ENCODE peak calls at places on chromosomes 16 and 17, in ten cellular contexts. W is IMR-90, K is upper lobe of right lung, M is transverse colon, N is tibial nerve, C is iPS DF 6.9, J is upper lobe of left lung, H is OCI-LY7, X is heart right ventricle, B is pancreas. T is an unnamed sample. For H3K4me1, the result is how much of the 10 kb centered on the place peaks cover.

GRCh38 chr17:63774141-63774981 is at the start of gene DDX42:
- DNase-seq in W (peak), K (peak), M (peak), N (peak), C (peak), J (peak), H (peak), X (peak), B (peak), T (peak)

GRCh38 chr16:369275-369865 is 968 bp downstream of the MRPL28 start:
- DNase-seq in W (no peak), K (peak), M (no peak), N (no peak), C (no peak), J (no peak), H (no peak), X (no peak), B (peak), T (no peak)

GRCh38 chr17:37429442-37429841 is 22.8 kb downstream of the TADA2A start:
- DNase-seq in W (peak), K (no peak), M (no peak), N (no peak), C (no peak), J (no peak), H (no peak), X (no peak), B (no peak), T (no peak)

GRCh38 chr16:86101912-86102187 is 202.9 kb downstream of the IRF8 start:
- DNase-seq in W (no peak), K (no peak), M (no peak), N (no peak), C (no peak), J (no peak), H (no peak), X (no peak), B (no peak), T (no peak)

GRCh38 chr16:66898207-66898606 is 17.9 kb downstream of the PDP2 start:
- DNase-seq in W (peak), K (no peak), M (no peak), N (no peak), C (no peak), J (no peak), H (no peak), X (no peak), B (no peak), T (peak)

GRCh38 chr16:89749637-89750036 is 28.3 kb downstream of the ZNF276 start:
- DNase-seq in W (no peak), K (peak), M (peak), N (no peak), C (no peak), J (no peak), H (no peak), X (no peak), B (no peak), T (peak)

GRCh38 chr16:678858-679807 is 1.1 kb upstream of the STUB1 start:
- DNase-seq in W (peak), K (peak), M (peak), N (peak), C (no peak), J (peak), H (peak), X (peak), B (peak), T (peak)

GRCh38 chr17:67531291-67531690 is 154.2 kb downstream of the PITPNC1 start:
- DNase-seq in W (no peak), K (no peak), M (peak), N (no peak), C (no peak), J (no peak), H (no peak), X (no peak), B (peak), T (peak)

GRCh38 chr16:13791095-13791494 is 128.9 kb upstream of the ERCC4 start:
- DNase-seq in W (no peak), K (no peak), M (no peak), N (no peak), C (no peak), J (no peak), H (peak), X (no peak), B (no peak), T (no peak)

GRCh38 chr16:87956169-87956770 is 5.0 kb downstream of the BANP start:
- DNase-seq in W (peak), K (no peak), M (peak), N (no peak), C (no peak), J (no peak), H (peak), X (no peak), B (no peak), T (no peak)

GRCh38 chr16:4517812-4518211 is 20.8 kb downstream of the CDIP1 start:
- DNase-seq in W (peak), K (peak), M (no peak), N (no peak), C (peak), J (no peak), H (peak), X (no peak), B (no peak), T (no peak)

GRCh38 chr16:54928016-54928356 is 2.7 kb upstream of the IRX5 start:
- DNase-seq in W (no peak), K (no peak), M (no peak), N (no peak), C (no peak), J (peak), H (peak), X (no peak), B (no peak), T (no peak)

GRCh38 chr17:76667786-76668453 is 24.4 kb upstream of the ST6GALNAC1 start:
- DNase-seq in W (no peak), K (no peak), M (no peak), N (no peak), C (no peak), J (no peak), H (no peak), X (no peak), B (no peak), T (no peak)

GRCh38 chr17:36942031-36942599 is 4.8 kb downstream of the LHX1 start:
- DNase-seq in W (no peak), K (no peak), M (no peak), N (no peak), C (no peak), J (peak), H (no peak), X (no peak), B (no peak), T (no peak)

GRCh38 chr17:7108981-7109380 is 5.6 kb downstream of the ASGR2 start:
- DNase-seq in W (no peak), K (no peak), M (no peak), N (no peak), C (no peak), J (no peak), H (no peak), X (no peak), B (no peak), T (no peak)

GRCh38 chr16:66935319-66936011 is at the start of gene CES2:
- DNase-seq in W (peak), K (no peak), M (peak), N (no peak), C (no peak), J (peak), H (no peak), X (peak), B (peak), T (peak)

GRCh38 chr17:62178579-62178978 is 113.5 kb upstream of the MED13 start:
- DNase-seq in W (peak), K (no peak), M (no peak), N (no peak), C (no peak), J (no peak), H (no peak), X (no peak), B (no peak), T (no peak)

GRCh38 chr17:45302649-45303173 is 14.1 kb downstream of the MAP3K14 start:
- DNase-seq in W (peak), K (no peak), M (peak), N (no peak), C (no peak), J (no peak), H (peak), X (no peak), B (no peak), T (no peak)

GRCh38 chr17:45279898-45280297 is 18.0 kb upstream of the SPATA32 start:
- DNase-seq in W (no peak), K (no peak), M (no peak), N (no peak), C (no peak), J (no peak), H (no peak), X (no peak), B (no peak), T (peak)

GRCh38 chr16:67421030-67421429 is 4.8 kb upstream of the ZDHHC1 start:
- DNase-seq in W (no peak), K (no peak), M (no peak), N (no peak), C (no peak), J (no peak), H (no peak), X (no peak), B (no peak), T (no peak)

GRCh38 chr16:86117756-86118155 is 218.8 kb downstream of the IRF8 start:
- DNase-seq in W (no peak), K (no peak), M (no peak), N (no peak), C (no peak), J (no peak), H (no peak), X (no peak), B (no peak), T (no peak)

GRCh38 chr17:231966-232807 is 50.7 kb upstream of the DOC2B start:
- DNase-seq in W (no peak), K (peak), M (peak), N (no peak), C (no peak), J (no peak), H (peak), X (no peak), B (no peak), T (peak)

GRCh38 chr17:56172517-56172982 is 19.3 kb downstream of the ANKFN1 start:
- DNase-seq in W (no peak), K (peak), M (no peak), N (no peak), C (no peak), J (no peak), H (no peak), X (no peak), B (no peak), T (no peak)

GRCh38 chr16:55494994-55495421 is 13.9 kb upstream of the LPCAT2 start:
- DNase-seq in W (peak), K (no peak), M (peak), N (no peak), C (no peak), J (no peak), H (no peak), X (no peak), B (no peak), T (no peak)

GRCh38 chr17:8016632-8017424 is 14.4 kb downstream of the GUCY2D start:
- DNase-seq in W (no peak), K (peak), M (peak), N (no peak), C (peak), J (peak), H (peak), X (no peak), B (peak), T (peak)

GRCh38 chr17:60229189-60229802 is 79.5 kb downstream of the CA4 start:
- DNase-seq in W (peak), K (no peak), M (no peak), N (no peak), C (no peak), J (no peak), H (peak), X (no peak), B (no peak), T (no peak)

GRCh38 chr17:55783684-55784245 is 32.9 kb downstream of the PCTP start:
- DNase-seq in W (no peak), K (peak), M (peak), N (peak), C (no peak), J (peak), H (no peak), X (peak), B (no peak), T (peak)

GRCh38 chr17:49548051-49548505 is 27.6 kb upstream of the NXPH3 start:
- DNase-seq in W (no peak), K (no peak), M (no peak), N (no peak), C (no peak), J (no peak), H (no peak), X (peak), B (no peak), T (no peak)

GRCh38 chr17:49433000-49433694 is 18.5 kb upstream of the PHB1 start:
- DNase-seq in W (no peak), K (no peak), M (no peak), N (no peak), C (no peak), J (no peak), H (no peak), X (no peak), B (no peak), T (no peak)

GRCh38 chr17:20986767-20987510 is 55.9 kb downstream of the USP22 start:
- DNase-seq in W (no peak), K (peak), M (no peak), N (no peak), C (no peak), J (no peak), H (no peak), X (no peak), B (no peak), T (no peak)

GRCh38 chr17:77718669-77718961 is 239.9 kb upstream of the TNRC6C start:
- DNase-seq in W (no peak), K (no peak), M (no peak), N (no peak), C (no peak), J (no peak), H (no peak), X (no peak), B (no peak), T (no peak)

GRCh38 chr17:21029032-21029431 is 13.8 kb downstream of the USP22 start:
- DNase-seq in W (peak), K (no peak), M (no peak), N (no peak), C (no peak), J (no peak), H (no peak), X (no peak), B (peak), T (no peak)

GRCh38 chr16:56041556-56042140 is 149.6 kb upstream of the GNAO1 start:
- DNase-seq in W (no peak), K (no peak), M (peak), N (no peak), C (peak), J (no peak), H (peak), X (no peak), B (peak), T (no peak)

GRCh38 chr17:50840311-50840851 is 5.0 kb downstream of the WFIKKN2 start:
- DNase-seq in W (no peak), K (no peak), M (no peak), N (no peak), C (no peak), J (peak), H (no peak), X (no peak), B (no peak), T (no peak)

GRCh38 chr17:62902573-62903229 is 63.3 kb upstream of the TANC2 start:
- DNase-seq in W (no peak), K (no peak), M (no peak), N (no peak), C (no peak), J (no peak), H (no peak), X (no peak), B (no peak), T (no peak)

GRCh38 chr16:1113489-1113888 is 17.4 kb upstream of the C1QTNF8 start:
- DNase-seq in W (no peak), K (no peak), M (no peak), N (no peak), C (no peak), J (no peak), H (no peak), X (no peak), B (no peak), T (no peak)

GRCh38 chr16:73054732-73055481 is 7.0 kb upstream of the ZFHX3 start:
- DNase-seq in W (peak), K (no peak), M (no peak), N (no peak), C (no peak), J (no peak), H (peak), X (no peak), B (no peak), T (no peak)

GRCh38 chr17:2186937-2187336 is 116.6 kb downstream of the SMG6 start:
- DNase-seq in W (no peak), K (no peak), M (no peak), N (no peak), C (no peak), J (no peak), H (no peak), X (no peak), B (no peak), T (no peak)

GRCh38 chr17:4508207-4508606 is 9.5 kb downstream of the SPNS2 start:
- DNase-seq in W (no peak), K (no peak), M (no peak), N (no peak), C (no peak), J (no peak), H (no peak), X (no peak), B (no peak), T (no peak)
- H3K4me1 ChIP-seq in W (under half), K (half or more), M (under half), N (under half), C (under half), J (half or more), H (under half), X (half or more), B (under half), T (under half)

GRCh38 chr16:2474877-2475412 is at the start of gene TBC1D24:
- DNase-seq in W (peak), K (peak), M (peak), N (peak), C (no peak), J (peak), H (peak), X (peak), B (peak), T (peak)

GRCh38 chr16:2472885-2473284 is 1.8 kb downstream of the NTN3 start:
- DNase-seq in W (no peak), K (no peak), M (no peak), N (no peak), C (no peak), J (no peak), H (no peak), X (no peak), B (peak), T (no peak)

GRCh38 chr16:2472488-2472864 is 1.4 kb downstream of the NTN3 start:
- DNase-seq in W (no peak), K (no peak), M (no peak), N (no peak), C (no peak), J (peak), H (no peak), X (no peak), B (no peak), T (no peak)

GRCh38 chr16:2473999-2474876 is 689 bp upstream of the TBC1D24 start:
- DNase-seq in W (peak), K (peak), M (peak), N (no peak), C (no peak), J (peak), H (peak), X (peak), B (peak), T (peak)

GRCh38 chr16:2473425-2473926 is 1.5 kb upstream of the TBC1D24 start:
- DNase-seq in W (no peak), K (no peak), M (no peak), N (no peak), C (no peak), J (peak), H (peak), X (no peak), B (no peak), T (peak)
- H3K4me1 ChIP-seq in W (under half), K (under half), M (under half), N (half or more), C (under half), J (half or more), H (half or more), X (half or more), B (under half), T (under half)

GRCh38 chr16:70712942-70713341 is 27.1 kb upstream of the MTSS2 start:
- DNase-seq in W (no peak), K (no peak), M (no peak), N (no peak), C (no peak), J (no peak), H (no peak), X (no peak), B (no peak), T (no peak)

GRCh38 chr16:70713342-70713741 is 27.5 kb upstream of the MTSS2 start:
- DNase-seq in W (no peak), K (no peak), M (no peak), N (no peak), C (no peak), J (no peak), H (no peak), X (no peak), B (no peak), T (no peak)

GRCh38 chr16:70711211-70711978 is 25.5 kb upstream of the MTSS2 start:
- DNase-seq in W (no peak), K (no peak), M (no peak), N (no peak), C (no peak), J (no peak), H (no peak), X (no peak), B (no peak), T (no peak)

GRCh38 chr16:70713781-70714180 is 27.9 kb upstream of the MTSS2 start:
- DNase-seq in W (no peak), K (no peak), M (no peak), N (no peak), C (no peak), J (no peak), H (no peak), X (no peak), B (no peak), T (no peak)

GRCh38 chr16:70712359-70712758 is 26.5 kb upstream of the MTSS2 start:
- DNase-seq in W (no peak), K (no peak), M (no peak), N (no peak), C (no peak), J (no peak), H (no peak), X (no peak), B (no peak), T (no peak)
- H3K4me1 ChIP-seq in W (under half), K (under half), M (under half), N (half or more), C (under half), J (under half), H (under half), X (under half), B (under half), T (under half)

GRCh38 chr17:35191001-35191695 is 3.0 kb downstream of the SLC35G3 start:
- DNase-seq in W (no peak), K (no peak), M (no peak), N (no peak), C (no peak), J (no peak), H (no peak), X (no peak), B (no peak), T (no peak)

GRCh38 chr17:35188111-35188510 is 6.1 kb downstream of the SLC35G3 start:
- DNase-seq in W (no peak), K (no peak), M (no peak), N (no peak), C (no peak), J (no peak), H (no peak), X (no peak), B (no peak), T (no peak)

GRCh38 chr17:35189291-35189690 is 4.9 kb downstream of the SLC35G3 start:
- DNase-seq in W (no peak), K (no peak), M (no peak), N (no peak), C (no peak), J (no peak), H (no peak), X (no peak), B (no peak), T (no peak)

GRCh38 chr17:35187481-35187880 is 6.7 kb downstream of the SLC35G3 start:
- DNase-seq in W (no peak), K (no peak), M (no peak), N (no peak), C (no peak), J (no peak), H (no peak), X (no peak), B (no peak), T (no peak)

GRCh38 chr17:35192708-35193107 is 1.5 kb downstream of the SLC35G3 start:
- DNase-seq in W (no peak), K (no peak), M (no peak), N (no peak), C (no peak), J (peak), H (no peak), X (no peak), B (no peak), T (no peak)
- H3K4me1 ChIP-seq in W (under half), K (under half), M (under half), N (under half), C (under half), J (under half), H (under half), X (under half), B (under half), T (under half)

GRCh38 chr17:57892820-57893595 is 43.2 kb upstream of the MRPS23 start:
- DNase-seq in W (peak), K (peak), M (peak), N (peak), C (no peak), J (no peak), H (no peak), X (peak), B (peak), T (peak)
- H3K4me1 ChIP-seq in W (under half), K (half or more), M (under half), N (half or more), C (under half), J (half or more), H (under half), X (half or more), B (half or more), T (under half)

DNA sequence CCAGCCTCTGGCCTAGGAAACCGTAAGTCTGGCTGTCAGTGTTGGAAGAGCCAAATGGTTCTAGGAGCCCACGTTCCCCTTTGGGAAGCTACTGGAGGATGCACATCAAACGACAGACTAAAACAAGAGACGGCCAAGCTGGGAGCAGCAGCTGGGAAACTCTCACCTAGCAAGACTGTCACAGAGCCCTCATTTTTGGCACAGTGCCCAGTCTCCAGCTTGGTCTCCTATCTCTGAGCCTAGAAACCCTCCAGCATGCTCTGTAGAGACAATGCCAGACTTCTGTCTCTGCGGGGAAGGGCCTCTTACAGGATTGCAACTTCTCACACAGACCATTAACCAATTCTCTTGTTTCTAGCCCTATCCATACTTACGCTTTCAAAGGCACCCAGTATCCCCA is 23.5 kb downstream of the GTF3C1 start:
- DNase-seq in W (no peak), K (no peak), M (no peak), N (no peak), C (no peak), J (no peak), H (no peak), X (peak), B (peak), T (no peak)
- H3K4me1 ChIP-seq in W (under half), K (under half), M (under half), N (under half), C (under half), J (under half), H (under half), X (half or more), B (under half), T (under half)

T was measured in mucosa of descending colon.